ENCODE peak calls at places on chromosome 4, in eight cellular contexts. D is fibroblast of lung, S is RWPE2, M is AG04450, W is astrocyte, H is A549, O is upper lobe of right lung, Y is mammary epithelial cell. I is an unnamed sample.

GRCh38 chr4:133402616-133403015 is 253.5 kb downstream of the PCDH10 start:
- DNase-seq in W (peak), H (no peak), M (no peak), O (no peak), Y (peak), S (no peak), D (peak), I (no peak)

GRCh38 chr4:30836231-30836630 is 116.1 kb downstream of the PCDH7 start:
- DNase-seq in W (peak), O (no peak), D (no peak), Y (no peak), M (peak), H (no peak), S (no peak), I (no peak)

GRCh38 chr4:128322986-128323385 is 35.4 kb upstream of the PGRMC2 start:
- DNase-seq in O (no peak), Y (peak), W (peak), M (no peak), D (no peak), S (peak), H (peak), I (no peak)

GRCh38 chr4:101258782-101259353 is 88.5 kb downstream of the PPP3CA start:
- DNase-seq in M (no peak), H (no peak), Y (no peak), W (peak), D (no peak), O (no peak), S (no peak), I (no peak)

GRCh38 chr4:112284166-112284565 is 1.5 kb downstream of the TIFA start:
- DNase-seq in M (no peak), D (peak), O (no peak), S (no peak), W (no peak), Y (peak), H (no peak), I (no peak)

GRCh38 chr4:186204611-186205144 is 13.3 kb downstream of the CYP4V2 start:
- DNase-seq in O (no peak), Y (no peak), D (no peak), M (no peak), W (no peak), S (no peak), H (no peak), I (no peak)

GRCh38 chr4:173529505-173530325 is at the start of gene HAND2:
- DNase-seq in D (peak), H (peak), W (no peak), M (no peak), S (no peak), O (no peak), Y (no peak), I (no peak)

GRCh38 chr4:118322831-118323502 is 29.8 kb downstream of the PRSS12 start:
- DNase-seq in M (no peak), Y (no peak), S (no peak), H (no peak), D (no peak), W (no peak), O (no peak), I (no peak)

GRCh38 chr4:128320656-128321055 is 33.0 kb upstream of the PGRMC2 start:
- DNase-seq in D (no peak), W (no peak), S (no peak), M (no peak), Y (no peak), O (no peak), H (no peak), I (no peak)

GRCh38 chr4:161320377-161320776 is 843.4 kb downstream of the FSTL5 start:
- DNase-seq in W (peak), S (no peak), Y (peak), D (peak), M (no peak), H (peak), O (no peak), I (no peak)

GRCh38 chr4:2755821-2756690 is at the start of gene TNIP2:
- DNase-seq in D (peak), O (peak), Y (peak), M (peak), S (no peak), H (peak), W (peak), I (peak)

GRCh38 chr4:83679692-83680091 is 143.8 kb downstream of the GPAT3 start:
- DNase-seq in S (no peak), Y (no peak), D (no peak), H (no peak), W (no peak), M (no peak), O (no peak), I (no peak)

GRCh38 chr4:4754641-4755040 is 104.8 kb upstream of the MSX1 start:
- DNase-seq in W (no peak), H (no peak), S (no peak), Y (no peak), O (peak), D (no peak), M (no peak), I (no peak)

GRCh38 chr4:147108409-147108808 is 162.7 kb upstream of the TTC29 start:
- DNase-seq in D (peak), S (no peak), Y (no peak), H (no peak), W (peak), M (no peak), O (no peak), I (no peak)

GRCh38 chr4:146591986-146592385 is 46.7 kb upstream of the POU4F2 start:
- DNase-seq in W (no peak), Y (no peak), O (no peak), M (no peak), H (no peak), D (no peak), S (no peak), I (no peak)

GRCh38 chr4:76579596-76580375 is 144.8 kb downstream of the SHROOM3 start:
- DNase-seq in O (no peak), S (no peak), M (no peak), Y (peak), H (no peak), W (no peak), D (no peak), I (no peak)

GRCh38 chr4:58564695-58565094 is 1454.5 kb upstream of the IGFBP7 start:
- DNase-seq in W (no peak), H (no peak), M (no peak), S (no peak), Y (no peak), O (no peak), D (no peak), I (no peak)

GRCh38 chr4:102620697-102621497 is 119.7 kb downstream of the NFKB1 start:
- DNase-seq in Y (peak), O (no peak), M (peak), W (peak), D (peak), S (no peak), H (peak), I (no peak)

GRCh38 chr4:152981842-152982241 is 45.7 kb downstream of the FHDC1 start:
- DNase-seq in Y (no peak), W (peak), H (no peak), S (no peak), O (no peak), M (no peak), D (no peak), I (no peak)

GRCh38 chr4:85166318-85166717 is 199.8 kb upstream of the WDFY3 start:
- DNase-seq in M (no peak), W (no peak), H (peak), Y (no peak), O (no peak), S (no peak), D (no peak), I (no peak)

GRCh38 chr4:139453371-139454110 is 380 bp upstream of the RAB33B start:
- DNase-seq in H (peak), D (peak), Y (peak), W (peak), S (peak), O (peak), M (peak), I (peak)

GRCh38 chr4:139454111-139454600 is at the start of gene RAB33B:
- DNase-seq in S (no peak), M (peak), Y (no peak), W (no peak), H (no peak), O (no peak), D (peak), I (no peak)

GRCh38 chr4:139453041-139453370 is 915 bp upstream of the RAB33B start:
- DNase-seq in D (no peak), W (peak), H (peak), M (no peak), S (no peak), O (no peak), Y (peak), I (no peak)

GRCh38 chr4:139450586-139450985 is 3.3 kb upstream of the RAB33B start:
- DNase-seq in O (no peak), H (no peak), Y (no peak), W (no peak), S (no peak), D (no peak), M (no peak), I (no peak)

GRCh38 chr4:139452000-139452399 is 1.9 kb upstream of the RAB33B start:
- DNase-seq in H (no peak), D (no peak), W (no peak), Y (no peak), M (no peak), S (no peak), O (no peak), I (no peak)
- H3K4me3 ChIP-seq in H (peak), D (peak), W (no peak), Y (peak), M (no peak), S (peak), O (peak), I (no peak)

GRCh38 chr4:124203613-124204284 is 508.8 kb downstream of the ANKRD50 start:
- DNase-seq in H (no peak), M (peak), D (peak), O (no peak), S (no peak), Y (no peak), W (peak), I (no peak)

GRCh38 chr4:124199755-124200154 is 512.8 kb downstream of the ANKRD50 start:
- DNase-seq in D (peak), M (no peak), Y (peak), O (no peak), S (no peak), W (peak), H (no peak), I (no peak)

GRCh38 chr4:124202106-124202505 is 510.4 kb downstream of the ANKRD50 start:
- DNase-seq in S (no peak), M (no peak), W (no peak), D (peak), H (no peak), O (no peak), Y (no peak), I (no peak)

GRCh38 chr4:124199185-124199584 is 513.3 kb downstream of the ANKRD50 start:
- DNase-seq in M (no peak), H (no peak), O (no peak), D (no peak), W (no peak), S (no peak), Y (no peak), I (no peak)
- H3K27ac ChIP-seq in M (no peak), H (no peak), O (no peak), D (no peak), W (no peak), S (peak), Y (no peak), I (no peak)

GRCh38 chr4:91345632-91346031 is 958.1 kb upstream of the GRID2 start:
- DNase-seq in Y (no peak), S (no peak), D (no peak), O (no peak), M (no peak), H (no peak), W (no peak), I (no peak)
- TF ChIP-seq CTCF in Y (no peak), S (no peak), D (no peak), O (no peak), M (no peak), H (no peak), W (no peak), I (no peak)

DNA sequence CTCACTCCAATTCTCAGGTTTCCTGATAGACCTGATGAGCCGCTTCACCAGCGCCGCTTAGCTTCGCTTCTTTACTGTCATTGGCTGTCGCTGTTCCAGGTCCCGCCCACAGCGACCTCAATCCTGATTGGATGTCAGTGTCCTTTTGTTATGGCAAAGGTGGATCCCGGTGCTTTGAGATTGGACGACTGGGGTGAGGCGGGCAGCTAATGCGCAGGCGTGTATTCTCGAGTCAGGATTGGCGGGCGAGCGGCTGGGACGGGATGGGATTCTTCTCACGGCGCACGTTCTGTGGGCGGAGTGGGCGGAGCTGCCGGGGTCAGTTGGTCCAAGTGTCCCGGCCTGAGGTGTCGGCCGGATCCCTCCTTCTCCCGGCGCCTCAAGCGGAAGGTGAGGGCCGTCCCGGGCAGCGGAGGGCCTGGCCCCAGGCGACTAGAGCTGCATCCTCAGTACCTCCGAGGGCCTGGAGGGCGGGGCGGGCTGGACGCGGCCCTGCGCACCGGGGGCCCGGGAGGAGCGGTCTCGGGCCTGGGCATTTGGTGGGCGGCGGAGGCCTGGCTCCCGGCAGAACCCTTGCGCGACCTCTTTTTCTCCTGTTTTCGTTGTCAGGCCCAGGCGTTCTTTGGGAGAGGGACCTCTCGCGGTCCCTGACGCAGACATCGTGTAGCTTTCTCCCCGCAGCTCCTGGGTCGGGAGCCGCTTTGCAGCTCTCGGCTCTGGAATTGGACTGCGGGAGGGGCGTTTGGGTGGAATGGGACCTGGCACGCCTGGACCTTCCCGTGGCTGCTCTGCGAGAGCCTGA is at the start of gene SCOC:
- DNase-seq in D (peak), M (peak), O (peak), S (peak), H (peak), Y (peak), W (peak), I (peak)
- H3K4me3 ChIP-seq in D (peak), M (peak), O (peak), S (peak), H (peak), Y (peak), W (peak), I (peak)

GRCh38 chr4:40952672-40953071 is 202.9 kb downstream of the NSUN7 start:
- DNase-seq in M (no peak), H (no peak), W (no peak), O (no peak), Y (no peak), S (no peak), D (no peak), I (no peak)

GRCh38 chr4:40957281-40957680 is 207.5 kb downstream of the NSUN7 start:
- DNase-seq in D (no peak), S (no peak), Y (no peak), O (no peak), M (no peak), H (no peak), W (no peak), I (no peak)

GRCh38 chr4:40953253-40954118 is 203.7 kb downstream of the NSUN7 start:
- DNase-seq in Y (no peak), D (peak), O (no peak), H (no peak), W (no peak), M (no peak), S (no peak), I (no peak)

GRCh38 chr4:40954119-40954668 is 204.4 kb downstream of the NSUN7 start:
- DNase-seq in D (no peak), W (no peak), H (no peak), Y (no peak), O (no peak), M (no peak), S (no peak), I (no peak)

GRCh38 chr4:40956726-40957255 is 207.0 kb downstream of the NSUN7 start:
- DNase-seq in W (no peak), D (peak), M (no peak), Y (no peak), S (no peak), H (no peak), O (no peak), I (no peak)
- H3K27ac ChIP-seq in W (no peak), D (no peak), M (no peak), Y (no peak), S (no peak), H (no peak), O (no peak), I (no peak)